ENCODE peak calls at places on chromosomes 12 and 14, in four cellular contexts. F, C, Y and P are unnamed samples.

GRCh38 chr12:27631813-27632491 is 64.3 kb upstream of the REP15 start:
- DNase-seq in F (no peak), C (no peak), Y (no peak), P (no peak)

GRCh38 chr12:14937689-14938088 is 648 bp downstream of the ERP27 start:
- DNase-seq in F (no peak), C (no peak), Y (no peak), P (no peak)

GRCh38 chr14:75310295-75311059 is 31.8 kb downstream of the FOS start:
- DNase-seq in F (no peak), C (peak; percentile 91), Y (peak; percentile 74), P (peak; percentile 77)

GRCh38 chr14:63890553-63890952 is 37.7 kb downstream of the SYNE2 start:
- DNase-seq in F (no peak), C (no peak), Y (no peak), P (no peak)

GRCh38 chr12:98296462-98297079 is 218.8 kb upstream of the TMPO start:
- DNase-seq in F (no peak), C (no peak), Y (peak; percentile 12), P (no peak)

GRCh38 chr12:23550753-23551152 is 398.7 kb downstream of the SOX5 start:
- DNase-seq in F (no peak), C (no peak), Y (no peak), P (no peak)

GRCh38 chr12:76653342-76653741 is 93.8 kb upstream of the OSBPL8 start:
- DNase-seq in F (no peak), C (no peak), Y (no peak), P (no peak)

GRCh38 chr12:116878567-116879508 is 2.4 kb downstream of the HRK start:
- DNase-seq in F (no peak), C (no peak), Y (peak; percentile 41), P (peak; percentile 53)

GRCh38 chr12:55728185-55728931 is 451 bp downstream of the CD63 start:
- DNase-seq in F (peak; percentile 48), C (peak; percentile 84), Y (peak; percentile 79), P (peak; percentile 65)

GRCh38 chr12:57889541-57889989 is 43.0 kb upstream of the CTDSP2 start:
- DNase-seq in F (peak; percentile 41), C (peak; percentile 89), Y (no peak), P (peak; percentile 60)

GRCh38 chr12:91327889-91328288 is 145.3 kb upstream of the DCN start:
- DNase-seq in F (no peak), C (no peak), Y (no peak), P (no peak)

GRCh38 chr12:116948298-116948697 is 37.5 kb downstream of the FBXW8 start:
- DNase-seq in F (no peak), C (no peak), Y (no peak), P (no peak)

GRCh38 chr12:116934908-116935698 is 24.4 kb downstream of the FBXW8 start:
- DNase-seq in F (no peak), C (no peak), Y (no peak), P (no peak)

GRCh38 chr14:103699901-103700752 is 15.1 kb downstream of the XRCC3 start:
- DNase-seq in F (no peak), C (no peak), Y (no peak), P (no peak)

GRCh38 chr12:68094195-68094594 is 65.3 kb downstream of the IFNG start:
- DNase-seq in F (no peak), C (no peak), Y (no peak), P (no peak)

GRCh38 chr12:9792961-9793617 is 32.4 kb upstream of the CD69 start:
- DNase-seq in F (peak; percentile 53), C (no peak), Y (no peak), P (peak; percentile 22)

GRCh38 chr12:62730649-62731377 is 204.1 kb downstream of the PPM1H start:
- DNase-seq in F (peak; percentile 63), C (no peak), Y (no peak), P (peak; percentile 35)

GRCh38 chr12:80101126-80101525 is 1.8 kb downstream of the OTOGL start:
- DNase-seq in F (no peak), C (no peak), Y (no peak), P (no peak)

GRCh38 chr12:96803969-96804368 is 103.1 kb upstream of the NEDD1 start:
- DNase-seq in F (no peak), C (no peak), Y (no peak), P (no peak)

GRCh38 chr14:67570453-67570852 is 29.6 kb downstream of the PIGH start:
- DNase-seq in F (no peak), C (no peak), Y (no peak), P (no peak)

GRCh38 chr12:12645485-12645884 is 33.8 kb downstream of the CREBL2 start:
- DNase-seq in F (no peak), C (no peak), Y (peak; percentile 27), P (peak; percentile 43)

GRCh38 chr12:122880668-122881067 is 15.3 kb downstream of the VPS37B start:
- DNase-seq in F (no peak), C (no peak), Y (peak; percentile 51), P (peak; percentile 48)

GRCh38 chr12:49201595-49202295 is 12.9 kb upstream of the TUBA1A start:
- DNase-seq in F (peak; percentile 37), C (peak; percentile 37), Y (no peak), P (no peak)

GRCh38 chr14:26941521-26941920 is 343.7 kb upstream of the NOVA1 start:
- DNase-seq in F (no peak), C (no peak), Y (no peak), P (no peak)

GRCh38 chr12:61422786-61423185 is 837.4 kb upstream of the USP15 start:
- DNase-seq in F (no peak), C (no peak), Y (no peak), P (no peak)

GRCh38 chr12:118356809-118357326 is 15.8 kb downstream of the TAOK3 start:
- DNase-seq in F (no peak), C (no peak), Y (no peak), P (peak; percentile 63)

GRCh38 chr12:47803196-47803875 is 16.4 kb downstream of the HDAC7 start:
- DNase-seq in F (no peak), C (no peak), Y (no peak), P (no peak)

GRCh38 chr12:5192727-5193126 is 149.0 kb downstream of the KCNA5 start:
- DNase-seq in F (no peak), C (no peak), Y (no peak), P (no peak)

GRCh38 chr14:103021817-103022668 is 35.3 kb downstream of the CDC42BPB start:
- DNase-seq in F (no peak), C (no peak), Y (no peak), P (no peak)

GRCh38 chr12:228846-229200 is 14.9 kb upstream of the SLC6A12 start:
- DNase-seq in F (no peak), C (no peak), Y (no peak), P (no peak)

GRCh38 chr14:54699087-54699530 is 132.2 kb downstream of the SAMD4A start:
- DNase-seq in F (no peak), C (no peak), Y (no peak), P (no peak)

GRCh38 chr12:53324113-53324778 is 2.8 kb upstream of the AAAS start:
- DNase-seq in F (no peak), C (peak; percentile 28), Y (no peak), P (no peak)